ENCODE peak calls at places on chromosome 16, in four cellular contexts. U, Z, J and G are unnamed samples.

GRCh38 chr16:83494459-83494858 is 313.3 kb upstream of the HSBP1 start:
- DNase-seq in J (no peak), U (no peak), Z (no peak), G (no peak)

GRCh38 chr16:87956771-87957279 is 5.6 kb downstream of the BANP start:
- DNase-seq in J (no peak), Z (no peak), U (no peak), G (no peak)

GRCh38 chr16:47110939-47111338 is 32.8 kb downstream of the NETO2 start:
- DNase-seq in U (no peak), Z (no peak), J (peak; percentile 6), G (no peak)

GRCh38 chr16:67198238-67198734 is 645 bp upstream of the ELMO3 start:
- DNase-seq in J (peak; percentile 70), Z (peak; percentile 41), U (peak; percentile 78), G (peak; percentile 61)

GRCh38 chr16:69796285-69797118 is 34.4 kb downstream of the WWP2 start:
- DNase-seq in U (peak; percentile 38), J (peak; percentile 49), Z (peak; percentile 10), G (no peak)

GRCh38 chr16:11010576-11011221 is 66.3 kb downstream of the CLEC16A start:
- DNase-seq in U (no peak), Z (no peak), J (no peak), G (peak; percentile 68)

GRCh38 chr16:85738878-85739715 is 11.8 kb downstream of the C16orf74 start:
- DNase-seq in Z (no peak), J (no peak), U (no peak), G (no peak)

GRCh38 chr16:71373073-71373472 is 14.6 kb downstream of the CALB2 start:
- DNase-seq in Z (no peak), U (no peak), J (no peak), G (no peak)

GRCh38 chr16:75593825-75594820 is 27.9 kb downstream of the GABARAPL2 start:
- DNase-seq in Z (peak; percentile 23), U (no peak), J (peak; percentile 17), G (no peak)

GRCh38 chr16:57242650-57243049 is 2.4 kb upstream of the ARL2BP start:
- DNase-seq in J (no peak), U (no peak), Z (no peak), G (no peak)

GRCh38 chr16:47018223-47018891 is 44.9 kb upstream of the DNAJA2 start:
- DNase-seq in U (no peak), J (peak; percentile 56), Z (no peak), G (no peak)

GRCh38 chr16:64627288-64627687 is 494.6 kb downstream of the CDH11 start:
- DNase-seq in J (no peak), U (no peak), Z (no peak), G (no peak)

GRCh38 chr16:66950437-66950836 is 10.6 kb upstream of the CES3 start:
- DNase-seq in Z (no peak), U (no peak), J (no peak), G (no peak)

GRCh38 chr16:30660424-30661251 is 2.4 kb downstream of the FBRS start:
- DNase-seq in J (peak; percentile 42), Z (no peak), U (no peak), G (no peak)

GRCh38 chr16:59633996-59634579 is 900.0 kb upstream of the GOT2 start:
- DNase-seq in U (no peak), Z (no peak), J (peak; percentile 37), G (no peak)

GRCh38 chr16:10611825-10612342 is 31.5 kb upstream of the EMP2 start:
- DNase-seq in Z (no peak), J (no peak), U (no peak), G (no peak)

GRCh38 chr16:57536306-57537193 is at the start of gene CCDC102A:
- DNase-seq in J (no peak), U (no peak), Z (no peak), G (no peak)

GRCh38 chr16:4059969-4060368 is 56.3 kb downstream of the ADCY9 start:
- DNase-seq in U (no peak), J (no peak), Z (no peak), G (no peak)

GRCh38 chr16:84091460-84091859 is 25.3 kb downstream of the MBTPS1 start:
- DNase-seq in J (no peak), U (no peak), Z (no peak), G (peak; percentile 55)

GRCh38 chr16:86012221-86012620 is 113.3 kb downstream of the IRF8 start:
- DNase-seq in Z (no peak), J (no peak), U (no peak), G (no peak)

GRCh38 chr16:59612094-59612493 is 878.0 kb upstream of the GOT2 start:
- DNase-seq in Z (no peak), J (no peak), U (no peak), G (no peak)

GRCh38 chr16:69709456-69710084 is 16.8 kb downstream of the NQO1 start:
- DNase-seq in U (peak; percentile 48), Z (no peak), J (peak; percentile 60), G (no peak)

GRCh38 chr16:58481931-58482330 is 18.0 kb upstream of the NDRG4 start:
- DNase-seq in J (no peak), Z (no peak), U (no peak), G (peak; percentile 27)

GRCh38 chr16:17470002-17470870 is 524 bp downstream of the XYLT1 start:
- DNase-seq in Z (no peak), U (peak; percentile 68), J (peak; percentile 4), G (peak; percentile 46)

GRCh38 chr16:65015577-65015976 is 106.3 kb downstream of the CDH11 start:
- DNase-seq in Z (no peak), J (no peak), U (no peak), G (no peak)

GRCh38 chr16:10097273-10097672 is 85.0 kb downstream of the GRIN2A start:
- DNase-seq in J (no peak), Z (no peak), U (no peak), G (no peak)

GRCh38 chr16:78988361-78988992 is 612.1 kb downstream of the MAF start:
- DNase-seq in U (no peak), Z (no peak), J (no peak), G (no peak)

GRCh38 chr16:3952342-3953131 is 72.0 kb upstream of the CREBBP start:
- DNase-seq in Z (no peak), U (no peak), J (no peak), G (peak; percentile 89)

GRCh38 chr16:69725480-69726312 is 664 bp downstream of the NQO1 start:
- DNase-seq in U (no peak), J (no peak), Z (no peak), G (no peak)

GRCh38 chr16:3020604-3021448 is 658 bp downstream of the TNFRSF12A start:
- DNase-seq in Z (peak; percentile 82), J (peak; percentile 89), U (peak; percentile 77), G (peak; percentile 82)

GRCh38 chr16:79469999-79470398 is 130.5 kb downstream of the MAF start:
- DNase-seq in Z (no peak), J (no peak), U (no peak), G (no peak)